ENCODE peak calls at places on chromosomes 2 and 18, in five cellular contexts. V is RWPE1; L is effector memory CD4-positive, alpha-beta T cell; N is coronary artery; J is AG04450. T is an unnamed sample.

GRCh38 chr2:66428986-66429612 is 5.8 kb upstream of the MEIS1 start:
- DNase-seq in V (peak; percentile 11), L (no peak), N (no peak), J (no peak), T (no peak)

GRCh38 chr2:84970956-84971798 is at the start of gene KCMF1:
- DNase-seq in V (peak; percentile 77), L (peak; percentile 54), N (peak; percentile 86), J (no peak), T (no peak)

GRCh38 chr2:37663390-37663789 is 8.1 kb downstream of the CDC42EP3 start:
- DNase-seq in V (no peak), L (no peak), N (no peak), J (no peak), T (no peak)

GRCh38 chr2:117379928-117380327 is 434.6 kb upstream of the DDX18 start:
- DNase-seq in V (no peak), L (no peak), N (no peak), J (no peak), T (no peak)

GRCh38 chr18:32271649-32272324 is 81.9 kb downstream of the MEP1B start:
- DNase-seq in V (peak; percentile 34), L (no peak), N (no peak), J (peak; percentile 3), T (no peak)

GRCh38 chr18:48278081-48278480 is 131.1 kb downstream of the ZBTB7C start:
- DNase-seq in V (no peak), L (no peak), N (no peak), J (no peak), T (no peak)

GRCh38 chr2:129296401-129297343 is 682.8 kb upstream of the RAB6C start:
- DNase-seq in V (no peak), L (no peak), N (no peak), J (no peak), T (no peak)

GRCh38 chr2:143356341-143356740 is 227.1 kb downstream of the ARHGAP15 start:
- DNase-seq in V (no peak), L (no peak), N (no peak), J (no peak), T (no peak)

GRCh38 chr2:29326926-29327325 is 211.7 kb downstream of the CLIP4 start:
- DNase-seq in V (no peak), L (no peak), N (no peak), J (no peak), T (no peak)

GRCh38 chr18:33440011-33440383 is 524 bp downstream of the CCDC178 start:
- DNase-seq in V (no peak), L (no peak), N (peak; percentile 76), J (no peak), T (no peak)

GRCh38 chr18:31695989-31696388 is 11.6 kb upstream of the B4GALT6 start:
- DNase-seq in V (no peak), L (no peak), N (no peak), J (no peak), T (no peak)

GRCh38 chr18:21741511-21742322 is 1.1 kb downstream of the MIB1 start:
- DNase-seq in V (no peak), L (peak; percentile 15), N (no peak), J (no peak), T (no peak)

GRCh38 chr2:199851886-199852285 is 894 bp upstream of the FTCDNL1 start:
- DNase-seq in V (no peak), L (no peak), N (no peak), J (no peak), T (no peak)

GRCh38 chr2:101815739-101816391 is 118.4 kb downstream of the MAP4K4 start:
- DNase-seq in V (no peak), L (no peak), N (no peak), J (no peak), T (no peak)

GRCh38 chr2:11701831-11702301 is 31.9 kb upstream of the NTSR2 start:
- DNase-seq in V (no peak), L (no peak), N (no peak), J (no peak), T (no peak)

GRCh38 chr2:8666581-8666980 is 15.3 kb upstream of the ID2 start:
- DNase-seq in V (no peak), L (no peak), N (peak; percentile 40), J (no peak), T (no peak)

GRCh38 chr2:186424265-186424664 is 61.8 kb upstream of the ZC3H15 start:
- DNase-seq in V (no peak), L (no peak), N (no peak), J (no peak), T (no peak)

GRCh38 chr18:75106746-75107145 is 102.2 kb downstream of the PTGR3 start:
- DNase-seq in V (no peak), L (no peak), N (peak; percentile 47), J (no peak), T (no peak)

GRCh38 chr2:207088839-207089238 is 76.9 kb downstream of the KLF7 start:
- DNase-seq in V (no peak), L (no peak), N (no peak), J (no peak), T (no peak)

GRCh38 chr2:126749537-126749936 is 93.6 kb downstream of the GYPC start:
- DNase-seq in V (no peak), L (no peak), N (no peak), J (no peak), T (no peak)

GRCh38 chr2:10039658-10040410 is 3.5 kb upstream of the KLF11 start:
- DNase-seq in V (no peak), L (no peak), N (no peak), J (no peak), T (no peak)

GRCh38 chr2:88074854-88075292 is 7.2 kb downstream of the SMYD1 start:
- DNase-seq in V (peak; percentile 47), L (no peak), N (no peak), J (peak; percentile 21), T (peak; percentile 83)

GRCh38 chr2:8583400-8584173 is 98.3 kb upstream of the ID2 start:
- DNase-seq in V (peak; percentile 84), L (peak; percentile 56), N (peak; percentile 84), J (no peak), T (peak; percentile 18)

GRCh38 chr18:3083776-3084175 is 70.8 kb upstream of the LPIN2 start:
- DNase-seq in V (no peak), L (no peak), N (no peak), J (no peak), T (no peak)

GRCh38 chr2:120743657-120744056 is 8.0 kb downstream of the GLI2 start:
- DNase-seq in V (no peak), L (no peak), N (peak; percentile 55), J (no peak), T (no peak)
- H3K27ac ChIP-seq in V (no peak overlapping the region), L (no peak overlapping the region), N (no peak overlapping the region), J (no peak overlapping the region), T (no peak overlapping the region)

GRCh38 chr2:217939629-217940245 is 63.1 kb downstream of the TNS1 start:
- DNase-seq in V (no peak), L (no peak), N (no peak), J (no peak), T (no peak)

GRCh38 chr2:217936952-217937351 is 65.8 kb downstream of the TNS1 start:
- DNase-seq in V (no peak), L (no peak), N (no peak), J (no peak), T (no peak)

GRCh38 chr2:217937446-217937845 is 65.3 kb downstream of the TNS1 start:
- DNase-seq in V (no peak), L (no peak), N (no peak), J (no peak), T (no peak)

GRCh38 chr2:217939220-217939619 is 63.6 kb downstream of the TNS1 start:
- DNase-seq in V (no peak), L (no peak), N (no peak), J (no peak), T (no peak)

GRCh38 chr2:217938038-217938437 is 64.8 kb downstream of the TNS1 start:
- DNase-seq in V (no peak), L (no peak), N (no peak), J (no peak), T (no peak)
- H3K27ac ChIP-seq in V (peak overlapping the region; percentile 94), L (no peak overlapping the region), N (peak overlapping the region; percentile 99), J (peak overlapping the region; percentile 47), T (no peak overlapping the region)

DNA sequence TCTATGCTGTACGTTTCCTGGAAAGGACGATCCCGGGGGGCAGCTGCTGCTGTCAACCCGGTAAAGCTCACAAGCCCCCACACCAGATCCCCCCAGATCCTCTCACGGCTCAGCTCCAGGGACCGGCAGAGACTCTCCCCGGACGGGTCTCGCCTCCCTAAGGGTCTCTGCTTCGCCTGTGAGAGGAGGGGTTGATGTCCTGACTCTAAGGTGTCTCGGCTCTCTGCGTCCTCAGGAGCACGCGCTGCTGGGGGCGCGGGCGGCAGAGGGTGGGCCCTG is 506 bp downstream of the PSTPIP2 start:
- DNase-seq in V (no peak), L (no peak), N (no peak), J (no peak), T (no peak)
- H3K27ac ChIP-seq in V (peak overlapping the region; percentile 58), L (peak overlapping the region; percentile 54), N (peak overlapping the region; percentile 34), J (no peak overlapping the region), T (peak overlapping the region; percentile 9)

GRCh38 chr2:233012301-233012971 is 620 bp downstream of the NGEF start:
- DNase-seq in V (no peak), L (no peak), N (peak; percentile 50), J (no peak), T (no peak)

GRCh38 chr2:233009661-233010060 is 3.4 kb downstream of the NGEF start:
- DNase-seq in V (no peak), L (no peak), N (no peak), J (no peak), T (no peak)

GRCh38 chr2:233010569-233011267 is 2.3 kb downstream of the NGEF start:
- DNase-seq in V (no peak), L (no peak), N (peak; percentile 35), J (no peak), T (no peak)

GRCh38 chr2:233013027-233013461 is at the start of gene NGEF:
- DNase-seq in V (no peak), L (no peak), N (peak; percentile 65), J (no peak), T (no peak)

GRCh38 chr2:233011268-233012190 is 1.5 kb downstream of the NGEF start:
- DNase-seq in V (no peak), L (no peak), N (peak; percentile 46), J (no peak), T (no peak)
- H3K27ac ChIP-seq in V (no peak overlapping the region), L (no peak overlapping the region), N (no peak overlapping the region), J (no peak overlapping the region), T (no peak overlapping the region)

GRCh38 chr18:76943542-76944339 is 121.4 kb downstream of the ZNF236 start:
- DNase-seq in V (no peak), L (no peak), N (no peak), J (peak; percentile 60), T (peak; percentile 14)
- H3K27ac ChIP-seq in V (peak overlapping the region; percentile 60), L (no peak overlapping the region), N (no peak overlapping the region), J (no peak overlapping the region), T (peak overlapping the region; percentile 24)

DNA sequence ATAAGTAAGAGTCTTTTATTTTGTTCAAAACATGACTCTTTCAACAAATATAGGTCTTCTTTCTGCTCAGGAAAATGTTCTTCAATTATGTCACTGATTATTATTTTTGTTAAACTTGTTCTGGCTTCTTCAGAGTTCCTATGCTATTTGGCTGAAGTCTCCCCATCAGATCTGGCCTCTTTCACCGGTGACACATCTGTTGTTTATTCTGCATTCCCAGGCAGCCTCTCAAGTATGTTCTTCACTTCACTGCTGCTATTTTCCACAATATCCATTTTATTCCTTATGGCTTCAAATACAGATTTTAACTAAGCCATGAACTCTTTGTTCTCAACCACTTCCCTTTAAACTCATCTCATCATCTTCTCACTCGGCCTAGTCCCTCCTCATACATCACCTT is 45.7 kb downstream of the HDAC4 start:
- DNase-seq in V (no peak), L (no peak), N (no peak), J (no peak), T (no peak)
- H3K27ac ChIP-seq in V (no peak overlapping the region), L (no peak overlapping the region), N (no peak overlapping the region), J (no peak overlapping the region), T (no peak overlapping the region)